ENCODE peak calls at places on chromosome 18, in six cellular contexts. U, Y, S, A, P and M are unnamed samples.

GRCh38 chr18:69701305-69701704 is 246.4 kb downstream of the CD226 start:
- DNase-seq in U (no peak), Y (no peak), S (no peak), A (no peak), P (no peak), M (no peak)

GRCh38 chr18:38951633-38952032 is 1386.0 kb upstream of the CELF4 start:
- DNase-seq in U (no peak), Y (no peak), S (no peak), A (no peak), P (no peak), M (no peak)

GRCh38 chr18:2547477-2548087 is 23.7 kb downstream of the METTL4 start:
- DNase-seq in U (no peak), Y (no peak), S (no peak), A (no peak), P (no peak), M (peak)

GRCh38 chr18:26438980-26439379 is 109.4 kb downstream of the KCTD1 start:
- DNase-seq in U (no peak), Y (no peak), S (peak), A (no peak), P (no peak), M (peak)

GRCh38 chr18:31371970-31372369 is 4.6 kb upstream of the DSG4 start:
- DNase-seq in U (no peak), Y (no peak), S (no peak), A (no peak), P (no peak), M (no peak)

GRCh38 chr18:36012891-36013290 is 40.4 kb downstream of the RMP24 start:
- DNase-seq in U (no peak), Y (no peak), S (no peak), A (no peak), P (no peak), M (no peak)

GRCh38 chr18:33034941-33035340 is 262.1 kb upstream of the KLHL14 start:
- DNase-seq in U (no peak), Y (no peak), S (no peak), A (no peak), P (no peak), M (no peak)

GRCh38 chr18:3721771-3722661 is 272.0 kb downstream of the TGIF1 start:
- DNase-seq in U (no peak), Y (no peak), S (no peak), A (no peak), P (no peak), M (no peak)

GRCh38 chr18:5197032-5197434 is at the start of gene AKAIN1:
- DNase-seq in U (peak), Y (no peak), S (no peak), A (peak), P (no peak), M (peak)

GRCh38 chr18:46946656-46947282 is 29.4 kb downstream of the KATNAL2 start:
- DNase-seq in U (peak), Y (no peak), S (peak), A (peak), P (peak), M (peak)

GRCh38 chr18:57942090-57942489 is 101.9 kb upstream of the NEDD4L start:
- DNase-seq in U (no peak), Y (no peak), S (no peak), A (no peak), P (no peak), M (no peak)

GRCh38 chr18:32277492-32277988 is 87.7 kb downstream of the MEP1B start:
- DNase-seq in U (no peak), Y (no peak), S (no peak), A (no peak), P (no peak), M (no peak)

GRCh38 chr18:74459877-74460276 is 2.8 kb upstream of the DIPK1C start:
- DNase-seq in U (no peak), Y (no peak), S (no peak), A (no peak), P (no peak), M (no peak)

GRCh38 chr18:44942073-44942472 is 261.4 kb downstream of the SETBP1 start:
- DNase-seq in U (no peak), Y (no peak), S (no peak), A (no peak), P (no peak), M (no peak)

GRCh38 chr18:70420151-70420898 is 131.5 kb downstream of the SOCS6 start:
- DNase-seq in U (no peak), Y (no peak), S (no peak), A (no peak), P (no peak), M (no peak)

GRCh38 chr18:34729264-34729663 is 19.2 kb downstream of the DTNA start:
- DNase-seq in U (no peak), Y (peak), S (no peak), A (no peak), P (no peak), M (peak)

GRCh38 chr18:12637393-12637792 is 20.5 kb downstream of the SPIRE1 start:
- DNase-seq in U (no peak), Y (no peak), S (no peak), A (no peak), P (no peak), M (no peak)